ENCODE peak calls at places on chromosome 6, in nine cellular contexts. One of them, this sample, is unnamed.

GRCh38 chr6:21132856-21133610 is 460.5 kb upstream of the SOX4 start:
- DNase-seq in NCI-H345: no peak
- DNase-seq in stimulated activated naive B cell treated with anti-CD40 and anti-IgM and Interleukin-4, amounts not matched to agents 10 μg/mL and 1 μg/mL and 100 μg/mL, for 72 hours: no peak
- DNase-seq in kidney epithelial cell: no peak
- DNase-seq in AG04450: no peak
- DNase-seq in CD4-positive, alpha-beta T cell: no peak
- DNase-seq in T-helper 9 cell: no peak
- DNase-seq in NCI-H2107: no peak
- DNase-seq in COR-L47: no peak
- DNase-seq in this sample: no peak

GRCh38 chr6:114404339-114404955 is 61.6 kb upstream of the HS3ST5 start:
- DNase-seq in stimulated activated naive B cell treated with anti-CD40 and anti-IgM and Interleukin-4, amounts not matched to agents 10 μg/mL and 1 μg/mL and 100 μg/mL, for 72 hours: no peak
- DNase-seq in COR-L47: no peak
- DNase-seq in CD4-positive, alpha-beta T cell: no peak
- DNase-seq in NCI-H2107: no peak
- DNase-seq in NCI-H345: no peak
- DNase-seq in kidney epithelial cell: no peak
- DNase-seq in AG04450: no peak
- DNase-seq in T-helper 9 cell: no peak
- DNase-seq in this sample: no peak

GRCh38 chr6:142455957-142456589 is 154.3 kb downstream of the ADGRG6 start:
- DNase-seq in CD4-positive, alpha-beta T cell: no peak
- DNase-seq in NCI-H2107: no peak
- DNase-seq in stimulated activated naive B cell treated with anti-CD40 and anti-IgM and Interleukin-4, amounts not matched to agents 10 μg/mL and 1 μg/mL and 100 μg/mL, for 72 hours: no peak
- DNase-seq in COR-L47: no peak
- DNase-seq in NCI-H345: no peak
- DNase-seq in kidney epithelial cell: no peak
- DNase-seq in AG04450: no peak
- DNase-seq in T-helper 9 cell: no peak
- DNase-seq in this sample: no peak

GRCh38 chr6:3287308-3287707 is 28.6 kb downstream of the PSMG4 start:
- DNase-seq in NCI-H345: no peak
- DNase-seq in CD4-positive, alpha-beta T cell: no peak
- DNase-seq in kidney epithelial cell: no peak
- DNase-seq in COR-L47: no peak
- DNase-seq in AG04450: no peak
- DNase-seq in NCI-H2107: no peak
- DNase-seq in T-helper 9 cell: no peak
- DNase-seq in stimulated activated naive B cell treated with anti-CD40 and anti-IgM and Interleukin-4, amounts not matched to agents 10 μg/mL and 1 μg/mL and 100 μg/mL, for 72 hours: no peak
- DNase-seq in this sample: no peak

GRCh38 chr6:16947461-16948159 is 154.2 kb upstream of the STMND1 start:
- DNase-seq in NCI-H345: peak
- DNase-seq in kidney epithelial cell: peak
- DNase-seq in COR-L47: no peak
- DNase-seq in T-helper 9 cell: no peak
- DNase-seq in AG04450: peak
- DNase-seq in NCI-H2107: peak
- DNase-seq in stimulated activated naive B cell treated with anti-CD40 and anti-IgM and Interleukin-4, amounts not matched to agents 10 μg/mL and 1 μg/mL and 100 μg/mL, for 72 hours: no peak
- DNase-seq in CD4-positive, alpha-beta T cell: no peak
- DNase-seq in this sample: peak

GRCh38 chr6:9732056-9732455 is 682.8 kb downstream of the TFAP2A start:
- DNase-seq in stimulated activated naive B cell treated with anti-CD40 and anti-IgM and Interleukin-4, amounts not matched to agents 10 μg/mL and 1 μg/mL and 100 μg/mL, for 72 hours: no peak
- DNase-seq in AG04450: no peak
- DNase-seq in NCI-H345: no peak
- DNase-seq in NCI-H2107: no peak
- DNase-seq in CD4-positive, alpha-beta T cell: no peak
- DNase-seq in kidney epithelial cell: no peak
- DNase-seq in COR-L47: peak
- DNase-seq in T-helper 9 cell: no peak
- DNase-seq in this sample: no peak

GRCh38 chr6:159788276-159788675 is 1.1 kb downstream of the TCP1 start:
- DNase-seq in CD4-positive, alpha-beta T cell: no peak
- DNase-seq in COR-L47: no peak
- DNase-seq in NCI-H2107: no peak
- DNase-seq in stimulated activated naive B cell treated with anti-CD40 and anti-IgM and Interleukin-4, amounts not matched to agents 10 μg/mL and 1 μg/mL and 100 μg/mL, for 72 hours: no peak
- DNase-seq in T-helper 9 cell: peak
- DNase-seq in NCI-H345: no peak
- DNase-seq in kidney epithelial cell: no peak
- DNase-seq in AG04450: no peak
- DNase-seq in this sample: no peak

GRCh38 chr6:29729774-29730328 is 6.6 kb downstream of the HLA-F start:
- DNase-seq in NCI-H345: no peak
- DNase-seq in kidney epithelial cell: no peak
- DNase-seq in stimulated activated naive B cell treated with anti-CD40 and anti-IgM and Interleukin-4, amounts not matched to agents 10 μg/mL and 1 μg/mL and 100 μg/mL, for 72 hours: no peak
- DNase-seq in NCI-H2107: no peak
- DNase-seq in AG04450: no peak
- DNase-seq in CD4-positive, alpha-beta T cell: no peak
- DNase-seq in T-helper 9 cell: no peak
- DNase-seq in COR-L47: no peak
- DNase-seq in this sample: no peak

GRCh38 chr6:15399651-15400470 is 154.0 kb downstream of the JARID2 start:
- DNase-seq in NCI-H345: no peak
- DNase-seq in NCI-H2107: peak
- DNase-seq in AG04450: peak
- DNase-seq in COR-L47: peak
- DNase-seq in T-helper 9 cell: no peak
- DNase-seq in CD4-positive, alpha-beta T cell: no peak
- DNase-seq in kidney epithelial cell: peak
- DNase-seq in stimulated activated naive B cell treated with anti-CD40 and anti-IgM and Interleukin-4, amounts not matched to agents 10 μg/mL and 1 μg/mL and 100 μg/mL, for 72 hours: no peak
- DNase-seq in this sample: peak

GRCh38 chr6:163600331-163600730 is 185.8 kb downstream of the QKI start:
- DNase-seq in AG04450: no peak
- DNase-seq in kidney epithelial cell: no peak
- DNase-seq in CD4-positive, alpha-beta T cell: no peak
- DNase-seq in NCI-H345: no peak
- DNase-seq in NCI-H2107: no peak
- DNase-seq in COR-L47: no peak
- DNase-seq in T-helper 9 cell: no peak
- DNase-seq in stimulated activated naive B cell treated with anti-CD40 and anti-IgM and Interleukin-4, amounts not matched to agents 10 μg/mL and 1 μg/mL and 100 μg/mL, for 72 hours: no peak
- DNase-seq in this sample: no peak

GRCh38 chr6:10386260-10386659 is 28.6 kb downstream of the TFAP2A start:
- DNase-seq in NCI-H2107: no peak
- DNase-seq in AG04450: no peak
- DNase-seq in kidney epithelial cell: no peak
- DNase-seq in CD4-positive, alpha-beta T cell: no peak
- DNase-seq in T-helper 9 cell: no peak
- DNase-seq in stimulated activated naive B cell treated with anti-CD40 and anti-IgM and Interleukin-4, amounts not matched to agents 10 μg/mL and 1 μg/mL and 100 μg/mL, for 72 hours: no peak
- DNase-seq in NCI-H345: no peak
- DNase-seq in COR-L47: no peak
- DNase-seq in this sample: no peak

GRCh38 chr6:32068867-32069266 is 30.7 kb downstream of the CYP21A2 start:
- DNase-seq in CD4-positive, alpha-beta T cell: no peak
- DNase-seq in NCI-H345: no peak
- DNase-seq in AG04450: no peak
- DNase-seq in T-helper 9 cell: no peak
- DNase-seq in kidney epithelial cell: no peak
- DNase-seq in NCI-H2107: no peak
- DNase-seq in stimulated activated naive B cell treated with anti-CD40 and anti-IgM and Interleukin-4, amounts not matched to agents 10 μg/mL and 1 μg/mL and 100 μg/mL, for 72 hours: no peak
- DNase-seq in COR-L47: no peak
- DNase-seq in this sample: no peak

This sample was measured in skeletal muscle cell.